ENCODE peak calls at places on chromosomes 4 and X, in ten cellular contexts. B is effector memory CD8-positive, alpha-beta T cell; P is non-pigmented ciliary epithelial cell; K is COR-L47; X is stimulated activated CD8-positive, alpha-beta memory T cell treated with anti-CD3 and anti-CD28 coated beads, Interleukin-4, amount 100 ng/mL, for 24 hours; Z is upper lobe of right lung; M is NCI-H748 treated with DMSO at 0.1 percent for 48 hours; F is astrocyte; H is amniotic stem cell; E is T-helper 1 cell. A is an unnamed sample.
A peak's percentile ranks its signal among the peaks of the same experiment; 100 is the strongest.

GRCh38 chr4:148109216-148109615 is 333.0 kb downstream of the NR3C2 start:
- DNase-seq in B (no peak), P (no peak), K (no peak), X (no peak), Z (no peak), M (no peak), F (no peak), H (no peak), E (no peak), A (no peak)

GRCh38 chr4:3201718-3202702 is 46.9 kb upstream of the MSANTD1 start:
- DNase-seq in B (peak; percentile 71), P (peak; percentile 44), K (no peak), X (peak; percentile 34), Z (no peak), M (no peak), F (peak; percentile 68), H (no peak), E (peak; percentile 53), A (no peak)

GRCh38 chr4:16187455-16187854 is 38.8 kb downstream of the TAPT1 start:
- DNase-seq in B (no peak), P (no peak), K (no peak), X (no peak), Z (no peak), M (no peak), F (no peak), H (no peak), E (no peak), A (no peak)

GRCh38 chr4:35461931-35462659 is 782.2 kb downstream of the ARAP2 start:
- DNase-seq in B (no peak), P (no peak), K (no peak), X (no peak), Z (peak; percentile 21), M (no peak), F (no peak), H (no peak), E (no peak), A (no peak)

GRCh38 chrX:107731831-107732502 is 43.6 kb downstream of the TSC22D3 start:
- DNase-seq in B (no peak), P (no peak), K (no peak), X (no peak), Z (peak; percentile 90), M (no peak), F (peak; percentile 65), H (peak; percentile 3), E (no peak), A (no peak)

GRCh38 chr4:119227690-119228089 is 15.2 kb downstream of the USP53 start:
- DNase-seq in B (no peak), P (no peak), K (no peak), X (no peak), Z (no peak), M (no peak), F (peak; percentile 59), H (no peak), E (no peak), A (no peak)

GRCh38 chr4:186624951-186625350 is 69.6 kb upstream of the MTNR1A start:
- DNase-seq in B (no peak), P (peak; percentile 83), K (no peak), X (no peak), Z (no peak), M (no peak), F (peak; percentile 93), H (peak; percentile 34), E (no peak), A (no peak)

GRCh38 chrX:147476008-147476407 is 435.7 kb upstream of the FMR1 start:
- DNase-seq in B (no peak), P (no peak), K (no peak), X (no peak), Z (no peak), M (no peak), F (no peak), H (no peak), E (no peak), A (peak; percentile 37)

GRCh38 chr4:158302076-158302866 is 92.0 kb downstream of the TMEM144 start:
- DNase-seq in B (no peak), P (peak; percentile 23), K (no peak), X (no peak), Z (no peak), M (no peak), F (peak; percentile 85), H (no peak), E (no peak), A (no peak)

GRCh38 chr4:18815081-18815778 is 793.7 kb upstream of the LCORL start:
- DNase-seq in B (no peak), P (no peak), K (no peak), X (no peak), Z (no peak), M (no peak), F (no peak), H (no peak), E (no peak), A (no peak)

GRCh38 chr4:107648178-107648991 is 71.6 kb downstream of the PAPSS1 start:
- DNase-seq in B (no peak), P (no peak), K (no peak), X (no peak), Z (no peak), M (no peak), F (no peak), H (no peak), E (no peak), A (no peak)

GRCh38 chrX:128106630-128107029 is 54.4 kb upstream of the ACTRT1 start:
- DNase-seq in B (no peak), P (peak; percentile 2), K (peak; percentile 24), X (no peak), Z (no peak), M (peak; percentile 29), F (no peak), H (no peak), E (no peak), A (peak; percentile 4)

GRCh38 chr4:113708250-113708649 is 53.3 kb downstream of the CAMK2D start:
- DNase-seq in B (no peak), P (no peak), K (no peak), X (no peak), Z (no peak), M (no peak), F (peak; percentile 41), H (no peak), E (no peak), A (no peak)

GRCh38 chr4:176792348-176793059 is at the start of gene VEGFC:
- DNase-seq in B (no peak), P (no peak), K (peak; percentile 65), X (no peak), Z (peak; percentile 75), M (peak; percentile 19), F (no peak), H (peak; percentile 56), E (peak; percentile 9), A (peak; percentile 65)

GRCh38 chr4:19213388-19213787 is 1038.3 kb upstream of the SLIT2 start:
- DNase-seq in B (no peak), P (peak; percentile 42), K (no peak), X (no peak), Z (no peak), M (no peak), F (peak; percentile 86), H (no peak), E (no peak), A (no peak)

GRCh38 chrX:109848451-109849050 is 115.5 kb upstream of the ACSL4 start:
- DNase-seq in B (no peak), P (no peak), K (no peak), X (no peak), Z (no peak), M (no peak), F (no peak), H (no peak), E (no peak), A (no peak)

GRCh38 chr4:61273237-61273636 is 73.1 kb downstream of the ADGRL3 start:
- DNase-seq in B (no peak), P (no peak), K (no peak), X (no peak), Z (no peak), M (no peak), F (no peak), H (no peak), E (no peak), A (no peak)

GRCh38 chr4:98939892-98940298 is 11.0 kb upstream of the EIF4E start:
- DNase-seq in B (no peak), P (no peak), K (peak; percentile 49), X (no peak), Z (no peak), M (no peak), F (peak; percentile 50), H (peak; percentile 44), E (no peak), A (peak; percentile 31)

GRCh38 chr4:53551963-53552362 is 39.3 kb downstream of the LNX1 start:
- DNase-seq in B (no peak), P (no peak), K (no peak), X (no peak), Z (no peak), M (no peak), F (no peak), H (no peak), E (no peak), A (no peak)

GRCh38 chrX:136850441-136851175 is 29.9 kb downstream of the RBMX start:
- DNase-seq in B (no peak), P (no peak), K (no peak), X (no peak), Z (no peak), M (no peak), F (no peak), H (no peak), E (no peak), A (no peak)

GRCh38 chrX:34866636-34867035 is 76.0 kb upstream of the FAM47B start:
- DNase-seq in B (no peak), P (no peak), K (no peak), X (no peak), Z (no peak), M (no peak), F (peak; percentile 37), H (no peak), E (no peak), A (no peak)

GRCh38 chrX:150199181-150199580 is 163.9 kb upstream of the MAMLD1 start:
- DNase-seq in B (no peak), P (no peak), K (no peak), X (no peak), Z (no peak), M (no peak), F (no peak), H (no peak), E (no peak), A (no peak)

GRCh38 chr4:105154576-105154975 is 7.9 kb downstream of the TET2 start:
- DNase-seq in B (no peak), P (no peak), K (no peak), X (no peak), Z (no peak), M (no peak), F (no peak), H (no peak), E (no peak), A (no peak)

GRCh38 chr4:7381890-7382633 is 52.7 kb downstream of the PSAPL1 start:
- DNase-seq in B (no peak), P (no peak), K (no peak), X (no peak), Z (peak; percentile 47), M (no peak), F (no peak), H (no peak), E (no peak), A (no peak)

GRCh38 chr4:87058272-87059073 is 123.7 kb downstream of the AFF1 start:
- DNase-seq in B (no peak), P (no peak), K (no peak), X (peak; percentile 24), Z (peak; percentile 71), M (no peak), F (no peak), H (no peak), E (no peak), A (peak; percentile 28)

GRCh38 chr4:114688063-114688462 is 89.5 kb downstream of the UGT8 start:
- DNase-seq in B (no peak), P (no peak), K (peak; percentile 50), X (no peak), Z (no peak), M (no peak), F (no peak), H (no peak), E (no peak), A (no peak)

GRCh38 chr4:145909331-145909730 is 29.3 kb downstream of the ZNF827 start:
- DNase-seq in B (no peak), P (no peak), K (no peak), X (no peak), Z (peak; percentile 85), M (no peak), F (no peak), H (no peak), E (no peak), A (peak; percentile 46)

GRCh38 chr4:107654694-107655093 is 65.3 kb downstream of the PAPSS1 start:
- DNase-seq in B (no peak), P (no peak), K (peak; percentile 92), X (no peak), Z (no peak), M (peak; percentile 43), F (no peak), H (no peak), E (no peak), A (no peak)

A was measured in endothelial cell.